ENCODE peak calls at places on chromosomes 4 and X, in six cellular contexts. C, V, F, A, R and D are unnamed samples.

GRCh38 chrX:118536687-118537461 is 41.3 kb downstream of the DOCK11 start:
- DNase-seq in A (no peak), V (peak; percentile 31), R (peak; percentile 33), C (peak; percentile 0), F (peak; percentile 21), D (peak; percentile 11)

GRCh38 chr4:43048570-43048969 is 156.1 kb downstream of the GRXCR1 start:
- DNase-seq in A (no peak), V (no peak), R (no peak), F (no peak), C (no peak), D (peak; percentile 22)

GRCh38 chr4:121072836-121073362 is 564 bp upstream of the NDNF start:
- DNase-seq in R (no peak), A (no peak), C (peak; percentile 5), F (no peak), V (no peak), D (no peak)

GRCh38 chr4:153151535-153152452 is 52.4 kb upstream of the TRIM2 start:
- DNase-seq in A (no peak), F (peak; percentile 36), C (peak; percentile 13), V (peak; percentile 25), R (no peak), D (peak; percentile 71)

GRCh38 chr4:86965019-86965976 is 30.5 kb downstream of the AFF1 start:
- DNase-seq in V (no peak), A (no peak), R (no peak), C (no peak), F (no peak), D (no peak)

GRCh38 chr4:3124070-3124767 is 49.7 kb downstream of the HTT start:
- DNase-seq in C (peak; percentile 27), F (no peak), A (no peak), R (no peak), V (no peak), D (no peak)

GRCh38 chr4:1172228-1172851 is at the start of gene SPON2:
- DNase-seq in R (no peak), C (no peak), F (no peak), V (no peak), A (peak; percentile 39), D (no peak)

GRCh38 chrX:12137982-12138365 is 299 bp upstream of the FRMPD4 start:
- DNase-seq in V (peak; percentile 7), R (no peak), A (no peak), C (no peak), F (no peak), D (no peak)

GRCh38 chrX:30657542-30658238 is 4.5 kb downstream of the GK start:
- DNase-seq in A (no peak), C (no peak), F (no peak), R (no peak), V (no peak), D (peak; percentile 8)

GRCh38 chr4:143514432-143514831 is 930 bp downstream of the SMARCA5 start:
- DNase-seq in C (peak; percentile 74), F (peak; percentile 51), R (no peak), A (peak; percentile 15), V (peak; percentile 12), D (peak; percentile 54)

GRCh38 chrX:153641575-153642312 is 5.3 kb upstream of the DUSP9 start:
- DNase-seq in V (no peak), R (no peak), A (peak; percentile 59), C (no peak), F (no peak), D (no peak)

GRCh38 chr4:127967141-127967775 is 2.1 kb downstream of the ABHD18 start:
- DNase-seq in R (no peak), F (no peak), V (no peak), A (peak; percentile 10), C (no peak), D (no peak)

GRCh38 chrX:143853488-143853887 is 30.4 kb upstream of the UBE2NL start:
- DNase-seq in F (no peak), R (no peak), V (no peak), A (no peak), C (no peak), D (no peak)

GRCh38 chrX:106619797-106620196 is 8.0 kb downstream of the RADX start:
- DNase-seq in V (peak; percentile 4), F (no peak), A (no peak), C (peak; percentile 1), R (no peak), D (no peak)

DNA sequence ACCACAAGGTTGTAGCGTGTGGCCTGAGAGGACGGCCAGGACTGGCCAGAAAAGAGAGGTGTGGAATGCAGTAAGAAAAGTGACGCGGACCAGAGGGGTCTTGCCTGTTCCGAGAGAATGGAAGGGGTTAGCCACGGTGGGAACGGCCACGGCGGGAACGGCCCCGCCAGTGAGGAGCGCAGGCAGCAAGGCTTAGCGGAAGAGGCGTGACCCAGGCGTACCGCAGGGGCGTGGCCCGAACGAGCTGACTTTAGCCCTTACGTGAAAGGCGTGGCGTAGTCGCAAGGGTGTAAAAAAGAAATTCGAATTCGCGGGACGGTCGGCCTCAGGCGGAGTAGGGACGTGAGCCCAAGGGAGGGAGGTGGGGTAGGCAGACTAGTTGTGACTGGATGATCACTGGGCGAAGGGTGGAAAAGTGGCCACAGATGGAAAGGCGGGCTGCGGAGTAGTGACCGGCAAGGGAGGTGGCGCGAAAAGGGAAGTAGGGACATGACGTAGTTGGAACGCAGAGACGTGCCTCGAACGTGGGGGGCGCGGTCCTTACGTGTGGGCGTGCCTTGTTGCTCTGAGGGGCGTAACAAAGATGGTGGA is 10.4 kb upstream of the CLTRN start:
- DNase-seq in R (peak; percentile 89), A (peak; percentile 76), V (peak; percentile 96), F (peak; percentile 65), C (peak; percentile 93), D (peak; percentile 90)
- TF ChIP-seq POLR2A in R (peak; percentile 83), A (no peak), V (no peak), F (peak; percentile 96), C (peak; percentile 24), D (peak; percentile 38)

GRCh38 chr4:52659722-52660261 is 691 bp upstream of the USP46 start:
- DNase-seq in R (no peak), V (peak; percentile 21), F (peak; percentile 46), C (peak; percentile 39), A (peak; percentile 15), D (peak; percentile 61)
- TF ChIP-seq MYC in R (no peak), V (no peak), F (no peak), C (no peak), A (peak; percentile 11), D (no peak)

DNA sequence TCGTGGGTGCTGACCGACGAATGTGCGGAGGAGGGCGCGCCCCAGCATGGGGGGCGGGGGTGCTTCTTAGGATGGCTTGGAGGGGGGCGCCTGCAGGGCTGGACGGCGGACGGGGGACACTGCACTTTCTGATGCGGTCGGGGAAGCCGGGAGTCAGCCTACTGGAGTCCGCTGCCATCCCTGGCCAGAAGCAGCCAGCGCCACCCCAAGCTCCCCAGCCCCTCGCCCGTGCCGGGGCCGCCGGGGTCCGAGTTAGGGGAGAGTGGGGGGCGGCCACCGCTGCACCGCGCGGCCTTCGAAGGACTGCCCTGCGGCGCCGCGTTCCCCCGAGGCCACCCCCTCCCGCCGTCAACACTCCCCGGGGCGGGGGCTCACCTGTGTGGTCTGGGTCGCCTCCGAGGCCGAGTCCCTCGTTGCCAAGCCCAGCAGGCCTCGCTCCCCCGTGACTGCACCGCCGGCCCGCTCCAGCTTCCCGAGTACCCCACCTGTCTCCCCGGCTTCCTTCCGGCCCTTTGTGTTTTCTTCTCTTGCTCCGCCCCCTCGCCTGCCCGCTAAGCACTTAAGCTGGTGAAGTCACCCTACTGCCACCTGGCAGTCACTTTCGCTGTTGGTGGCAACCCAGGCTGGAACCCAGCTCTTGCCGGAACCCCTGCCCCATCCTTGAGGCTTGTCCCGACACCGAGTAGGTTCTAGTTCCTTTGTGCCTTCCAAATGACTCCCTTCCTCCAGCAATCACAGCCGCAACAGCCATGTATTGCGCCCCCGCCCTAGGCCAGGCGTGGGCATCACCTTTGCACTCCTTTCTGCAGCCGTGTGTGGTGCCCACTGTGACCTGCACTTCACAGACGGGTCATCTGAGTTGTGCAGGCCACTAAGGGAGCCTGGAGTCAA is at the start of gene OCIAD2:
- DNase-seq in A (no peak), C (peak; percentile 70), V (peak; percentile 72), F (no peak), R (peak; percentile 39), D (peak; percentile 73)
- TF ChIP-seq CTCF in A (no peak), C (no peak), V (no peak), F (no peak), R (peak; percentile 26), D (no peak)

DNA sequence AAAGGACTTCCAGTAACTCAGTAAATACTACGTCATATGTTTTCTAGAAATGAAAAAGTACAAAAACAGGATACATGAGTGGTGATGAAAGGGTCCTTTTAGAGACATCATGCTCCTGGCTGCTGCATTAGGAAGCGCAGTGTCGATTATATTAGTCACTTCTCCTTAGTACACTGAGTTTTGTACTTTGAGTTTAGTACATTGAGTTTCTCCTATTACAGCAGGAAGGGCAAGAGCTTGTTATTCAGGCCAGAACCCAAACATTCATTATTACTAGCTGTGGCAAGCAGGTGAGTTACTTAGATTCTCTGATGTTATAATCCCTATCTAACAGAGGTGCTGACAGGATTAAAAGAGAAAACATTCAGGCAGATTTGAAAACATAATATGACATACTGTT is 21.3 kb downstream of the RPGR start:
- DNase-seq in R (no peak), F (no peak), A (peak; percentile 18), C (peak; percentile 90), V (no peak), D (no peak)
- TF ChIP-seq POLR2A in R (no peak), F (no peak), A (no peak), C (no peak), V (no peak), D (no peak)

DNA sequence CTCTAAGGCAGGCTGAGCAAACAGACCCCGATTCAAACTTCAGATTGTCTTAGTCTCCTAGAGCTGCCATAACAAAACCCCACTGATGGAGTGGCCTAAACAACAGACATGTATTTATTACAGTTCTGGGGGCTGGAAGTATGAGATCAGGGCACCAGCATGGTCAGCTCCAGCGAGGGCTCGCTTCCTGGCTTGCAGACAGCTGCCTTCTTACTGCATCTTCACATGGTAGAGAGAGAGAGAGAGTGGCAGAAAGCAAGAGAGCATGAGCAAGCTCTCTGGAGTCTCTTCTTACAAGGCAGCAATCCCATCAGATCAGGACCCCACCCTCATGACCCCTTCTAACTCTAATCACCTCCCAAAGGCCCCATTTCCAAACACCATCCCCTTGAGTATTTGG is 22.3 kb upstream of the SORCS2 start:
- DNase-seq in C (no peak), R (no peak), A (no peak), F (no peak), V (no peak), D (no peak)
- TF ChIP-seq MYC in C (no peak), R (no peak), A (no peak), F (no peak), V (no peak), D (no peak)

DNA sequence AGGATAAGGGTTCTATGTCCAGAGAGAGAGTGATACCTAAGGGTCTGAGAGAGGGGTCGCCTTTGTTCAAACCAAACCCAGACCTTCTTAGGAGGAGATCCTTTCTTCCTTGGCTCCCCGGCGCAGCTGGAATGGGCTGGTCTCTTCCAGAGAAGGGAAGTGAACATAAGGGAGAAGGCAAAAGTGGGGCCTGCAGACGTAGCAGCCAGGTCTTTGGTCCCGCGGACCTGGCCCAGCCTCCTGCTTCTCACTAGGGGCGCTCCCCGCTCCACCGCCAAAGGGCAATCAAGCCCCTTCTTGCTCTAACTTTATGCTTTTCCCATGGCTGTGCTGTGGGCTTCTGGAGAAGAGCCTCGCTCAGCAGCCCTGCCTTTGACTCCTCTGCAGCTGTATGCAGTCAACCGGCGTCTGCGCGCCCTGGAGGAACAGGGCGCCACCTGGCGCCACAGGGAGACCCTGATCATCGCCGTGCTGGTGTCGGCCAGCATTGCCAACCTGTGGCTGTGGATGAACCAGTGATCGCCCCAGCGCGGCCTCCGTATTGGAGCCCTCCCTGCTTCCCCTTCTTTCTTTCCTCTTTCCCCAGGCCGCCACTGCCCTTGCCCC is 6.5 kb downstream of the FATE1 start:
- DNase-seq in F (peak; percentile 65), R (no peak), V (peak; percentile 12), C (no peak), A (peak; percentile 7), D (peak; percentile 66)
- TF ChIP-seq CTCF in F (peak; percentile 74), R (no peak), V (peak; percentile 13), C (peak; percentile 38), A (peak; percentile 68), D (peak; percentile 33)